ENCODE peak calls at places on chromosomes 16 and 17, in seven cellular contexts. C, U, H, Q, W, D and L are unnamed samples.
A peak's percentile ranks its signal among the peaks of the same experiment; 100 is the strongest.

GRCh38 chr17:50585346-50585745 is 24.8 kb downstream of the CACNA1G start:
- DNase-seq in C (no peak), U (no peak), H (no peak), Q (no peak), W (no peak), D (no peak), L (no peak)

GRCh38 chr17:2898255-2898926 is 102.2 kb downstream of the RAP1GAP2 start:
- DNase-seq in C (no peak), U (no peak), H (peak; percentile 45), Q (no peak), W (peak; percentile 11), D (no peak), L (no peak)

GRCh38 chr17:81726004-81726403 is 13.9 kb downstream of the SLC25A10 start:
- DNase-seq in C (no peak), U (no peak), H (no peak), Q (no peak), W (no peak), D (no peak), L (no peak)

GRCh38 chr17:74190154-74190553 is 13.3 kb upstream of the RPL38 start:
- DNase-seq in C (no peak), U (peak; percentile 54), H (no peak), Q (no peak), W (peak; percentile 93), D (peak; percentile 50), L (no peak)

GRCh38 chr17:27747462-27748359 is 52.6 kb downstream of the NOS2 start:
- DNase-seq in C (no peak), U (no peak), H (peak; percentile 86), Q (no peak), W (peak; percentile 5), D (no peak), L (no peak)

GRCh38 chr17:3641014-3641413 is 4.5 kb downstream of the CTNS start:
- DNase-seq in C (no peak), U (no peak), H (no peak), Q (no peak), W (no peak), D (no peak), L (no peak)

GRCh38 chr17:13474073-13474800 is 127.5 kb downstream of the HS3ST3A1 start:
- DNase-seq in C (no peak), U (no peak), H (no peak), Q (no peak), W (no peak), D (no peak), L (no peak)

GRCh38 chr17:72077326-72077960 is 43.4 kb upstream of the SOX9 start:
- DNase-seq in C (no peak), U (no peak), H (no peak), Q (no peak), W (peak; percentile 57), D (peak; percentile 39), L (no peak)

GRCh38 chr17:38701504-38702165 is 3.4 kb upstream of the MLLT6 start:
- DNase-seq in C (peak; percentile 87), U (peak; percentile 68), H (no peak), Q (no peak), W (peak; percentile 27), D (peak; percentile 34), L (no peak)

GRCh38 chr17:80260791-80261158 is at the start of gene RNF213:
- DNase-seq in C (peak; percentile 72), U (peak; percentile 30), H (peak; percentile 58), Q (peak; percentile 15), W (peak; percentile 61), D (peak; percentile 39), L (no peak)

GRCh38 chr16:67055712-67056487 is 27.0 kb downstream of the CBFB start:
- DNase-seq in C (no peak), U (no peak), H (no peak), Q (no peak), W (peak; percentile 91), D (peak; percentile 89), L (no peak)

GRCh38 chr17:59234631-59235030 is 14.3 kb downstream of the GDPD1 start:
- DNase-seq in C (no peak), U (no peak), H (no peak), Q (no peak), W (peak; percentile 84), D (no peak), L (no peak)

GRCh38 chr16:59593256-59593655 is 859.1 kb upstream of the GOT2 start:
- DNase-seq in C (no peak), U (no peak), H (no peak), Q (no peak), W (no peak), D (peak; percentile 31), L (no peak)

GRCh38 chr16:51045186-51045585 is 105.9 kb downstream of the SALL1 start:
- DNase-seq in C (no peak), U (no peak), H (no peak), Q (no peak), W (no peak), D (no peak), L (no peak)

GRCh38 chr16:65757064-65757463 is 609.4 kb upstream of the CDH5 start:
- DNase-seq in C (no peak), U (no peak), H (no peak), Q (no peak), W (no peak), D (no peak), L (no peak)

GRCh38 chr17:64384253-64385186 is 6.1 kb downstream of the PECAM1 start:
- DNase-seq in C (peak; percentile 33), U (no peak), H (no peak), Q (no peak), W (no peak), D (peak; percentile 78), L (no peak)

GRCh38 chr17:71145486-71145885 is 975.3 kb upstream of the SOX9 start:
- DNase-seq in C (no peak), U (no peak), H (no peak), Q (no peak), W (no peak), D (no peak), L (no peak)

GRCh38 chr16:85394511-85395206 is 218.5 kb upstream of the GSE1 start:
- DNase-seq in C (no peak), U (no peak), H (no peak), Q (no peak), W (no peak), D (no peak), L (no peak)